ENCODE peak calls at places on chromosomes 5 and 9, in ten cellular contexts. W, J, U, F, Z, H, M, R, P and E are unnamed samples.
A peak's percentile ranks its signal among the peaks of the same experiment; 100 is the strongest.

GRCh38 chr9:20944507-20944906 is 86.9 kb downstream of the HACD4 start:
- DNase-seq in W (no peak), J (no peak), U (no peak), F (no peak), Z (no peak), H (no peak), M (no peak), R (no peak), P (no peak), E (no peak)

GRCh38 chr9:105226055-105226454 is 18.4 kb upstream of the SLC44A1 start:
- DNase-seq in W (no peak), J (no peak), U (no peak), F (no peak), Z (no peak), H (no peak), M (no peak), R (no peak), P (no peak), E (no peak)

GRCh38 chr5:68751651-68752050 is 342.2 kb upstream of the SLC30A5 start:
- DNase-seq in W (no peak), J (no peak), U (no peak), F (no peak), Z (no peak), H (no peak), M (no peak), R (no peak), P (no peak), E (no peak)

GRCh38 chr9:109640232-109641078 is 139.5 kb upstream of the PALM2AKAP2 start:
- DNase-seq in W (peak; percentile 69), J (no peak), U (peak; percentile 22), F (peak; percentile 25), Z (peak; percentile 51), H (no peak), M (peak; percentile 59), R (peak; percentile 27), P (no peak), E (peak; percentile 94)

GRCh38 chr5:159448841-159449407 is 118.6 kb upstream of the IL12B start:
- DNase-seq in W (no peak), J (no peak), U (no peak), F (no peak), Z (no peak), H (no peak), M (no peak), R (no peak), P (no peak), E (no peak)

GRCh38 chr9:27276182-27277030 is 20.5 kb downstream of the EQTN start:
- DNase-seq in W (no peak), J (no peak), U (peak; percentile 67), F (peak; percentile 43), Z (no peak), H (peak; percentile 25), M (no peak), R (peak; percentile 73), P (no peak), E (peak; percentile 9)

GRCh38 chr5:133247881-133248642 is 196.2 kb downstream of the HSPA4 start:
- DNase-seq in W (peak; percentile 91), J (no peak), U (peak; percentile 49), F (peak; percentile 69), Z (peak; percentile 38), H (no peak), M (no peak), R (no peak), P (no peak), E (no peak)

GRCh38 chr5:151093476-151093889 is 12.6 kb upstream of the TNIP1 start:
- DNase-seq in W (no peak), J (no peak), U (peak; percentile 94), F (peak; percentile 39), Z (no peak), H (no peak), M (no peak), R (no peak), P (peak; percentile 91), E (no peak)

GRCh38 chr9:36399980-36400331 is at the start of gene RNF38:
- DNase-seq in W (no peak), J (no peak), U (no peak), F (no peak), Z (no peak), H (no peak), M (no peak), R (no peak), P (no peak), E (no peak)

GRCh38 chr5:150394103-150394502 is 18.6 kb downstream of the CD74 start:
- DNase-seq in W (peak; percentile 76), J (no peak), U (peak; percentile 84), F (no peak), Z (no peak), H (no peak), M (no peak), R (no peak), P (no peak), E (no peak)

GRCh38 chr5:173010547-173011464 is 27.2 kb downstream of the ATP6V0E1 start:
- DNase-seq in W (peak; percentile 76), J (no peak), U (peak; percentile 32), F (no peak), Z (peak; percentile 24), H (no peak), M (peak; percentile 64), R (no peak), P (no peak), E (no peak)

GRCh38 chr5:27144456-27144855 is 106.1 kb upstream of the CDH9 start:
- DNase-seq in W (no peak), J (no peak), U (no peak), F (no peak), Z (no peak), H (no peak), M (no peak), R (no peak), P (peak; percentile 20), E (no peak)

GRCh38 chr9:68961587-68961986 is 52.3 kb downstream of the PRKACG start:
- DNase-seq in W (no peak), J (no peak), U (no peak), F (no peak), Z (no peak), H (no peak), M (no peak), R (no peak), P (no peak), E (no peak)

GRCh38 chr5:138032028-138032571 is 779 bp downstream of the FAM13B start:
- DNase-seq in W (peak; percentile 56), J (no peak), U (peak; percentile 43), F (peak; percentile 28), Z (no peak), H (peak; percentile 38), M (peak; percentile 70), R (no peak), P (no peak), E (no peak)

GRCh38 chr5:79189439-79190234 is 46.3 kb upstream of the JMY start:
- DNase-seq in W (no peak), J (no peak), U (no peak), F (no peak), Z (no peak), H (no peak), M (no peak), R (peak; percentile 59), P (no peak), E (no peak)

GRCh38 chr5:150904479-150905311 is at the start of gene ZNF300:
- DNase-seq in W (peak; percentile 93), J (peak; percentile 88), U (peak; percentile 93), F (no peak), Z (peak; percentile 64), H (no peak), M (peak; percentile 85), R (peak; percentile 85), P (peak; percentile 86), E (peak; percentile 93)

GRCh38 chr5:24804221-24804681 is 159.5 kb upstream of the CDH10 start:
- DNase-seq in W (no peak), J (no peak), U (no peak), F (no peak), Z (no peak), H (no peak), M (no peak), R (no peak), P (peak; percentile 77), E (no peak)

GRCh38 chr5:135221187-135221473 is 177.9 kb downstream of the MACROH2A1 start:
- DNase-seq in W (peak; percentile 36), J (peak; percentile 13), U (no peak), F (no peak), Z (no peak), H (no peak), M (no peak), R (no peak), P (no peak), E (no peak)

GRCh38 chr5:151079838-151080619 is 805 bp downstream of the TNIP1 start:
- DNase-seq in W (no peak), J (no peak), U (peak; percentile 82), F (peak; percentile 41), Z (no peak), H (no peak), M (no peak), R (peak; percentile 35), P (peak; percentile 84), E (peak; percentile 53)

GRCh38 chr5:81750308-81751008 is 439 bp downstream of the SSBP2 start:
- DNase-seq in W (no peak), J (no peak), U (no peak), F (no peak), Z (no peak), H (no peak), M (no peak), R (no peak), P (no peak), E (no peak)

GRCh38 chr9:137380171-137380570 is 42.8 kb downstream of the EXD3 start:
- DNase-seq in W (no peak), J (no peak), U (no peak), F (no peak), Z (no peak), H (no peak), M (no peak), R (no peak), P (no peak), E (no peak)